ENCODE peak calls at places on chromosome 1, in four cellular contexts. P, S, O and K are unnamed samples.

GRCh38 chr1:232891116-232891515 is 59.3 kb upstream of the NTPCR start:
- DNase-seq in P (no peak), S (no peak), O (no peak), K (no peak)

GRCh38 chr1:191674780-191675179 is 483.5 kb upstream of the RGS18 start:
- DNase-seq in P (no peak), S (no peak), O (no peak), K (no peak)

GRCh38 chr1:212161231-212161781 is 123.9 kb upstream of the PPP2R5A start:
- DNase-seq in P (no peak), S (no peak), O (no peak), K (no peak)

GRCh38 chr1:78289606-78290005 is 201.2 kb upstream of the PTGFR start:
- DNase-seq in P (no peak), S (no peak), O (no peak), K (no peak)

GRCh38 chr1:222970040-222970439 is 155.2 kb downstream of the DISP1 start:
- DNase-seq in P (no peak), S (no peak), O (no peak), K (no peak)

GRCh38 chr1:37036667-37037053 is 2.3 kb upstream of the GRIK3 start:
- DNase-seq in P (no peak), S (no peak), O (no peak), K (no peak)

GRCh38 chr1:5947071-5947821 is 45.0 kb downstream of the NPHP4 start:
- DNase-seq in P (no peak), S (no peak), O (no peak), K (no peak)

GRCh38 chr1:206591236-206591635 is 21.0 kb downstream of the EIF2D start:
- DNase-seq in P (no peak), S (no peak), O (no peak), K (no peak)